ENCODE peak calls at places on chromosomes 16 and 17, in eight cellular contexts. One of them, this sample, is unnamed.

GRCh38 chr17:31489295-31490018 is 98.0 kb downstream of the RAB11FIP4 start:
- DNase-seq in adrenal gland: no peak
- DNase-seq in thyroid gland: peak; percentile 13
- DNase-seq in IMR-90: no peak
- DNase-seq in uterus: no peak
- DNase-seq in esophagus muscularis mucosa: no peak
- DNase-seq in prostate gland: no peak
- DNase-seq in A549: no peak
- DNase-seq in this sample: no peak

GRCh38 chr17:43319293-43320124 is 79.3 kb upstream of the ARL4D start:
- DNase-seq in adrenal gland: no peak
- DNase-seq in thyroid gland: no peak
- DNase-seq in IMR-90: no peak
- DNase-seq in uterus: no peak
- DNase-seq in esophagus muscularis mucosa: no peak
- DNase-seq in prostate gland: no peak
- DNase-seq in A549: no peak
- DNase-seq in this sample: no peak

GRCh38 chr16:84115919-84116719 is 623 bp downstream of the MBTPS1 start:
- DNase-seq in adrenal gland: peak; percentile 77
- DNase-seq in thyroid gland: peak; percentile 54
- DNase-seq in IMR-90: peak; percentile 39
- DNase-seq in uterus: no peak
- DNase-seq in esophagus muscularis mucosa: no peak
- DNase-seq in prostate gland: peak; percentile 41
- DNase-seq in A549: peak; percentile 36
- DNase-seq in this sample: peak; percentile 73

GRCh38 chr16:1169285-1170075 is 16.6 kb downstream of the CACNA1H start:
- DNase-seq in adrenal gland: no peak
- DNase-seq in thyroid gland: no peak
- DNase-seq in IMR-90: no peak
- DNase-seq in uterus: peak; percentile 68
- DNase-seq in esophagus muscularis mucosa: no peak
- DNase-seq in prostate gland: no peak
- DNase-seq in A549: no peak
- DNase-seq in this sample: peak; percentile 57

GRCh38 chr17:30221346-30221745 is 14.2 kb downstream of the SLC6A4 start:
- DNase-seq in adrenal gland: no peak
- DNase-seq in thyroid gland: no peak
- DNase-seq in IMR-90: no peak
- DNase-seq in uterus: no peak
- DNase-seq in esophagus muscularis mucosa: no peak
- DNase-seq in prostate gland: no peak
- DNase-seq in A549: no peak
- DNase-seq in this sample: no peak

GRCh38 chr16:16008666-16009065 is 59.2 kb downstream of the ABCC1 start:
- DNase-seq in adrenal gland: no peak
- DNase-seq in thyroid gland: no peak
- DNase-seq in IMR-90: no peak
- DNase-seq in uterus: no peak
- DNase-seq in esophagus muscularis mucosa: no peak
- DNase-seq in prostate gland: no peak
- DNase-seq in A549: no peak
- DNase-seq in this sample: no peak

GRCh38 chr17:75822119-75822799 is 21.9 kb downstream of the UNC13D start:
- DNase-seq in adrenal gland: peak; percentile 84
- DNase-seq in thyroid gland: peak; percentile 96
- DNase-seq in IMR-90: no peak
- DNase-seq in uterus: peak; percentile 57
- DNase-seq in esophagus muscularis mucosa: no peak
- DNase-seq in prostate gland: peak; percentile 62
- DNase-seq in A549: no peak
- DNase-seq in this sample: peak; percentile 38

GRCh38 chr17:59190806-59191205 is 19.0 kb upstream of the SMG8 start:
- DNase-seq in adrenal gland: no peak
- DNase-seq in thyroid gland: no peak
- DNase-seq in IMR-90: no peak
- DNase-seq in uterus: no peak
- DNase-seq in esophagus muscularis mucosa: no peak
- DNase-seq in prostate gland: no peak
- DNase-seq in A549: no peak
- DNase-seq in this sample: no peak

GRCh38 chr17:56798916-56799315 is 34.8 kb downstream of the C17orf67 start:
- DNase-seq in adrenal gland: no peak
- DNase-seq in thyroid gland: no peak
- DNase-seq in IMR-90: no peak
- DNase-seq in uterus: no peak
- DNase-seq in esophagus muscularis mucosa: no peak
- DNase-seq in prostate gland: no peak
- DNase-seq in A549: no peak
- DNase-seq in this sample: no peak

GRCh38 chr17:19318611-19319010 is 43.9 kb downstream of the B9D1 start:
- DNase-seq in adrenal gland: no peak
- DNase-seq in thyroid gland: peak; percentile 79
- DNase-seq in IMR-90: no peak
- DNase-seq in uterus: no peak
- DNase-seq in esophagus muscularis mucosa: no peak
- DNase-seq in prostate gland: no peak
- DNase-seq in A549: no peak
- DNase-seq in this sample: no peak

GRCh38 chr17:19315104-19315503 is 47.4 kb downstream of the B9D1 start:
- DNase-seq in adrenal gland: no peak
- DNase-seq in thyroid gland: no peak
- DNase-seq in IMR-90: no peak
- DNase-seq in uterus: no peak
- DNase-seq in esophagus muscularis mucosa: no peak
- DNase-seq in prostate gland: no peak
- DNase-seq in A549: no peak
- DNase-seq in this sample: no peak

GRCh38 chr17:19317359-19318095 is 45.0 kb downstream of the B9D1 start:
- DNase-seq in adrenal gland: peak; percentile 99
- DNase-seq in thyroid gland: peak; percentile 97
- DNase-seq in IMR-90: peak; percentile 80
- DNase-seq in uterus: peak; percentile 85
- DNase-seq in esophagus muscularis mucosa: no peak
- DNase-seq in prostate gland: no peak
- DNase-seq in A549: peak; percentile 60
- DNase-seq in this sample: peak; percentile 96

GRCh38 chr17:19313746-19314651 is 48.5 kb downstream of the B9D1 start:
- DNase-seq in adrenal gland: no peak
- DNase-seq in thyroid gland: no peak
- DNase-seq in IMR-90: no peak
- DNase-seq in uterus: no peak
- DNase-seq in esophagus muscularis mucosa: no peak
- DNase-seq in prostate gland: no peak
- DNase-seq in A549: no peak
- DNase-seq in this sample: no peak

GRCh38 chr17:19316756-19317358 is 45.7 kb downstream of the B9D1 start:
- DNase-seq in adrenal gland: no peak
- DNase-seq in thyroid gland: peak; percentile 73
- DNase-seq in IMR-90: no peak
- DNase-seq in uterus: no peak
- DNase-seq in esophagus muscularis mucosa: no peak
- DNase-seq in prostate gland: no peak
- DNase-seq in A549: no peak
- DNase-seq in this sample: no peak
- H3K27ac ChIP-seq in adrenal gland: peak overlapping the region; percentile 11
- H3K27ac ChIP-seq in thyroid gland: peak overlapping the region; percentile 89
- H3K27ac ChIP-seq in IMR-90: no peak overlapping the region
- H3K27ac ChIP-seq in uterus: peak overlapping the region; percentile 68
- H3K27ac ChIP-seq in esophagus muscularis mucosa: peak overlapping the region; percentile 47
- H3K27ac ChIP-seq in prostate gland: peak overlapping the region; percentile 28
- H3K27ac ChIP-seq in A549: no peak overlapping the region
- H3K27ac ChIP-seq in this sample: no peak overlapping the region

DNA sequence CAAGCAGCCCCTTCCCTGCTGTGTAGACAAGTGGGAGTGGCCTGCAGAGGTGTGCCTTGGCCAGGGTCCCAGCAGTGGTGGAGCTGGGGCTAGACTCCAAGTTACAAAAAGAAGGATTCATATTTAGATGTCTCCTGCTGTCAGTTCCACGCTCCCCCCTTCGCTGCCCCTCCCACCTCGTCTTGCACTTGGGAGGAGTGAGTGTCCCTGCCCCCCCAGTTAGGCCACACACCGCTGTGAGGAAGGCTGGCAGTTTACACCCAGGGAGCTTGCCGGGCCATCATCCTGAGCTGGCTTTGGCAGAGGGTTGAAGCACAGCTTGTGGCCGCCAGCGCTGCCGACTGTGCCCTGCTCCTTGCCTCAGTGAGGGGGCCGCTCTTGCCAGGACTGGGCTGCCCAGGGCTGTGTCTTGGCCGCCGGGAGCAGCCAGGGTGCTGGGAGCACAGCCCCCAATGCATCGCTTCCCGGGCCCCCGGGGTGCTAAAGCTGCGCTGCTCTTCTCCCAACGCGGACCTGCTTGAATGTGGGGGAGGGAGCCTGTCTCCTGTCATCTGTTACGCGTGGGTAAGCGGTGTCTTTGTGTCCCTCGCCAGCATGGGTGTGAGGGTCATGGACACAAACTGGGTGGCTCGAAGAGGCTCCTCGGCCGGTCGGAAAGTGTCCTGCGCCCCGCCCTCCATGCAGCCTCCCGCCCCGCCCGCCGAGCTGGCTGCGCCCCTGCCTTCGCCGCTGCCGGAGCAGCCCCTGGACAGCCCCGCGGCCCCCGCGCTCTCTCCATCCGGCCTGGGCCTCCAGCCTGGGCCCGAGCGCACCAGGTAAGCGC is 44.1 kb downstream of the ELAC2 start:
- DNase-seq in adrenal gland: no peak
- DNase-seq in thyroid gland: peak; percentile 28
- DNase-seq in IMR-90: no peak
- DNase-seq in uterus: peak; percentile 28
- DNase-seq in esophagus muscularis mucosa: no peak
- DNase-seq in prostate gland: no peak
- DNase-seq in A549: no peak
- DNase-seq in this sample: peak; percentile 28
- TF ChIP-seq CTCF in adrenal gland: no peak
- TF ChIP-seq CTCF in thyroid gland: no peak
- TF ChIP-seq CTCF in IMR-90: no peak
- TF ChIP-seq CTCF in uterus: no peak
- TF ChIP-seq CTCF in esophagus muscularis mucosa: no peak
- TF ChIP-seq CTCF in prostate gland: no peak
- TF ChIP-seq CTCF in A549: no peak
- TF ChIP-seq CTCF in this sample: no peak

GRCh38 chr16:31186176-31186575 is 6.2 kb downstream of the FUS start:
- DNase-seq in adrenal gland: no peak
- DNase-seq in thyroid gland: no peak
- DNase-seq in IMR-90: no peak
- DNase-seq in uterus: no peak
- DNase-seq in esophagus muscularis mucosa: no peak
- DNase-seq in prostate gland: no peak
- DNase-seq in A549: no peak
- DNase-seq in this sample: no peak
- TF ChIP-seq POLR2A in adrenal gland: no peak
- TF ChIP-seq POLR2A in thyroid gland: no peak
- TF ChIP-seq POLR2A in IMR-90: no peak
- TF ChIP-seq POLR2A in uterus: no peak
- TF ChIP-seq POLR2A in esophagus muscularis mucosa: no peak
- TF ChIP-seq POLR2A in prostate gland: no peak
- TF ChIP-seq POLR2A in A549: no peak
- TF ChIP-seq POLR2A in this sample: no peak

DNA sequence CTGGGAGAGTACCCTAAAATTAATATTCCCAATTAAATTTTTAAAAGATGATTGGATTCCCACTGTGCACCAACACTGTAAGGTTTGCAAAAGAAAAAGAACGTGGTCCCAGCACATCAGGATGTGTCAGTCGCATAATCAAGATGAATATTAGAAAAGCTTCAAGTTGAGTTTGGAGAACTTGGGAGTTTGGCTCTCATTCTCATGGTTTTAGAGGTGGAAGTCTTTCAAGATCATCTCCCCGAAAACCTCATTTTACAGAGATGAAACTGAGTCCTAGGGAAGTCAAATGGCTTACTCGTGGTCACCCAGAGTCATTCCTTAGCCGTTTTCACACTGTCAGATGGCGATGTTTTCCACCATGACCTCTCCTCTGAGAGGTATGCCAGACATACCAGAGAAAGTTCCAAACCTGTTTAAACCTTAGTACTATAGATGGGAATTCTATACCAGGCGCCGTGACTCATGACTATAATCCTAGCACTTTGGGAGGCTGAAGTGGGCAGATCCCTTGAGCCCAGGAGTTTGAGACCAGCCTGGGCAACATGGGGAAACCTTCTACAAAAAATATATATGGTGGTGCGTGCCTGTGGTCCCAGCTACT is 1.2 kb downstream of the SEC14L1 start:
- DNase-seq in adrenal gland: no peak
- DNase-seq in thyroid gland: no peak
- DNase-seq in IMR-90: no peak
- DNase-seq in uterus: no peak
- DNase-seq in esophagus muscularis mucosa: no peak
- DNase-seq in prostate gland: no peak
- DNase-seq in A549: no peak
- DNase-seq in this sample: no peak
- H3K27ac ChIP-seq in adrenal gland: peak overlapping the region; percentile 85
- H3K27ac ChIP-seq in thyroid gland: peak overlapping the region; percentile 94
- H3K27ac ChIP-seq in IMR-90: no peak overlapping the region
- H3K27ac ChIP-seq in uterus: peak overlapping the region; percentile 93
- H3K27ac ChIP-seq in esophagus muscularis mucosa: peak overlapping the region; percentile 95
- H3K27ac ChIP-seq in prostate gland: peak overlapping the region; percentile 93
- H3K27ac ChIP-seq in A549: peak overlapping the region; percentile 96
- H3K27ac ChIP-seq in this sample: peak overlapping the region; percentile 85

GRCh38 chr17:49962599-49963276 is 6.3 kb upstream of the DLX4 start:
- DNase-seq in adrenal gland: no peak
- DNase-seq in thyroid gland: no peak
- DNase-seq in IMR-90: no peak
- DNase-seq in uterus: no peak
- DNase-seq in esophagus muscularis mucosa: no peak
- DNase-seq in prostate gland: no peak
- DNase-seq in A549: no peak
- DNase-seq in this sample: no peak

GRCh38 chr17:49955157-49955556 is 13.8 kb upstream of the DLX4 start:
- DNase-seq in adrenal gland: no peak
- DNase-seq in thyroid gland: no peak
- DNase-seq in IMR-90: no peak
- DNase-seq in uterus: no peak
- DNase-seq in esophagus muscularis mucosa: no peak
- DNase-seq in prostate gland: no peak
- DNase-seq in A549: no peak
- DNase-seq in this sample: no peak

GRCh38 chr17:49957350-49957749 is 11.6 kb upstream of the DLX4 start:
- DNase-seq in adrenal gland: no peak
- DNase-seq in thyroid gland: no peak
- DNase-seq in IMR-90: no peak
- DNase-seq in uterus: no peak
- DNase-seq in esophagus muscularis mucosa: no peak
- DNase-seq in prostate gland: no peak
- DNase-seq in A549: no peak
- DNase-seq in this sample: no peak

GRCh38 chr17:49959183-49959935 is 9.6 kb upstream of the DLX4 start:
- DNase-seq in adrenal gland: no peak
- DNase-seq in thyroid gland: no peak
- DNase-seq in IMR-90: peak; percentile 4
- DNase-seq in uterus: no peak
- DNase-seq in esophagus muscularis mucosa: no peak
- DNase-seq in prostate gland: no peak
- DNase-seq in A549: peak; percentile 27
- DNase-seq in this sample: no peak

DNA sequence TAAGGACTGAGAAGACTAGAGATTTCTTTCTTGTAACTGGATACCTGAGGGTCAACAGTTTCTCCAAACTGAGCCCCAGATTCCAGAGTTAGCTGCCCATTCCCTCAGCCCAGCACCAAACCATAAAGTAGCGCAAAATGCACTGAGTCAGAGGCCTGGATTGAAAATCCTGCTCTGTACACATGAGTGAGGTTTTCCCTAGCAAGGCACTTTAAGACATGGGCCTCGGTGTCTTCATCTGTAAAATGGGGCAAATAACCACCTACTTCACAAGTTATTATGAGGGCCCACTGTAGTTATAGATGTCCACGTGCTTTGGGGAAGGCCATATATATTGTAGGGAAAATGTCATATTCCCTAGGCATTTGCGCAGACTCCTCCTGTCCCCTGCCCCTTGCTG is 10.3 kb upstream of the DLX4 start:
- DNase-seq in adrenal gland: no peak
- DNase-seq in thyroid gland: no peak
- DNase-seq in IMR-90: no peak
- DNase-seq in uterus: no peak
- DNase-seq in esophagus muscularis mucosa: no peak
- DNase-seq in prostate gland: no peak
- DNase-seq in A549: no peak
- DNase-seq in this sample: no peak
- TF ChIP-seq CTCF in adrenal gland: no peak
- TF ChIP-seq CTCF in thyroid gland: no peak
- TF ChIP-seq CTCF in IMR-90: no peak
- TF ChIP-seq CTCF in uterus: no peak
- TF ChIP-seq CTCF in esophagus muscularis mucosa: no peak
- TF ChIP-seq CTCF in prostate gland: no peak
- TF ChIP-seq CTCF in A549: no peak
- TF ChIP-seq CTCF in this sample: no peak